ENCODE peak calls at places on chromosomes 16 and 17, in seven cellular contexts. T is cardiac muscle cell, D is tibial nerve, U is heart right ventricle, I is SK-N-SH, L is thoracic aorta, H is DND-41. V is an unnamed sample.
A peak's percentile ranks its signal among the peaks of the same experiment; 100 is the strongest.

GRCh38 chr17:18996458-18996857 is 8.1 kb downstream of the FAM83G start:
- DNase-seq in D (no peak), I (no peak), U (no peak), L (no peak), T (no peak), H (no peak), V (no peak)

GRCh38 chr17:58529275-58529674 is 14.8 kb upstream of the MTMR4 start:
- DNase-seq in U (no peak), L (no peak), D (no peak), H (no peak), I (no peak), T (no peak), V (no peak)

GRCh38 chr16:87255866-87256265 is 61.3 kb downstream of the C16orf95 start:
- DNase-seq in L (no peak), D (no peak), I (no peak), H (no peak), T (no peak), U (no peak), V (no peak)

GRCh38 chr16:81315271-81316175 is 761 bp downstream of the GAN start:
- DNase-seq in L (peak; percentile 9), D (no peak), T (peak; percentile 62), U (peak; percentile 53), I (peak; percentile 78), H (peak; percentile 32), V (peak; percentile 54)

GRCh38 chr17:65914784-65915342 is 277.1 kb downstream of the CEP112 start:
- DNase-seq in T (no peak), L (no peak), I (no peak), U (no peak), D (no peak), H (no peak), V (no peak)

GRCh38 chr16:83992624-83993023 is 24.6 kb downstream of the NECAB2 start:
- DNase-seq in T (no peak), H (no peak), I (no peak), D (no peak), U (no peak), L (no peak), V (peak; percentile 27)

GRCh38 chr16:13895516-13895915 is 24.4 kb upstream of the ERCC4 start:
- DNase-seq in U (no peak), I (no peak), H (no peak), D (no peak), T (no peak), L (no peak), V (no peak)

GRCh38 chr17:60554377-60554788 is 28.3 kb upstream of the APPBP2 start:
- DNase-seq in D (no peak), T (no peak), H (no peak), I (no peak), U (no peak), L (no peak), V (no peak)

GRCh38 chr16:88455610-88456355 is 2.7 kb downstream of the ZFPM1 start:
- DNase-seq in T (no peak), D (no peak), I (peak; percentile 63), U (no peak), L (no peak), H (peak; percentile 75), V (no peak)

GRCh38 chr16:65884018-65884417 is 482.5 kb upstream of the CDH5 start:
- DNase-seq in L (no peak), D (no peak), T (no peak), I (no peak), H (no peak), U (no peak), V (no peak)

GRCh38 chr16:66471696-66472393 is 44.8 kb downstream of the BEAN1 start:
- DNase-seq in L (no peak), U (no peak), T (no peak), H (no peak), I (no peak), D (no peak), V (no peak)

GRCh38 chr17:28065706-28066105 is 23.2 kb downstream of the NLK start:
- DNase-seq in U (no peak), I (no peak), T (no peak), L (no peak), D (no peak), H (no peak), V (no peak)

GRCh38 chr16:88769617-88770458 is 15.2 kb downstream of the PIEZO1 start:
- DNase-seq in T (peak; percentile 84), U (no peak), D (no peak), L (no peak), H (peak; percentile 31), I (peak; percentile 76), V (peak; percentile 36)

GRCh38 chr17:4607773-4608187 is 23.5 kb downstream of the SMTNL2 start:
- DNase-seq in D (peak; percentile 30), H (no peak), I (no peak), T (peak; percentile 67), L (no peak), U (peak; percentile 68), V (peak; percentile 70)

GRCh38 chr17:69245617-69246016 is 17.0 kb upstream of the ABCA10 start:
- DNase-seq in L (no peak), U (no peak), T (no peak), I (no peak), D (no peak), H (no peak), V (no peak)

GRCh38 chr16:23905027-23905426 is 69.2 kb downstream of the PRKCB start:
- DNase-seq in I (no peak), U (peak; percentile 33), D (no peak), L (no peak), T (peak; percentile 84), H (no peak), V (peak; percentile 50)

GRCh38 chr16:48734220-48734619 is 124.2 kb upstream of the N4BP1 start:
- DNase-seq in U (no peak), T (no peak), I (no peak), L (no peak), D (no peak), H (no peak), V (no peak)

GRCh38 chr16:84810518-84811273 is 9.1 kb upstream of the CRISPLD2 start:
- DNase-seq in T (no peak), L (no peak), I (no peak), H (peak; percentile 75), D (peak; percentile 48), U (no peak), V (peak; percentile 62)

GRCh38 chr16:23857901-23858300 is 22.1 kb downstream of the PRKCB start:
- DNase-seq in T (no peak), U (no peak), D (no peak), I (no peak), L (no peak), H (no peak), V (no peak)

GRCh38 chr17:50264263-50265113 is 9.8 kb upstream of the TMEM92 start:
- DNase-seq in I (peak; percentile 67), U (no peak), T (peak; percentile 35), D (no peak), L (no peak), H (peak; percentile 13), V (peak; percentile 72)

GRCh38 chr17:50266384-50267073 is 7.7 kb upstream of the TMEM92 start:
- DNase-seq in H (no peak), T (no peak), D (peak; percentile 61), I (peak; percentile 82), U (peak; percentile 35), L (no peak), V (peak; percentile 80)

GRCh38 chr17:50265690-50266306 is 8.5 kb upstream of the TMEM92 start:
- DNase-seq in I (peak; percentile 55), H (no peak), L (no peak), D (no peak), T (no peak), U (no peak), V (peak; percentile 16)

GRCh38 chr17:50263293-50264262 is 10.7 kb upstream of the TMEM92 start:
- DNase-seq in T (no peak), I (peak; percentile 46), U (no peak), H (no peak), D (no peak), L (no peak), V (peak; percentile 37)

DNA sequence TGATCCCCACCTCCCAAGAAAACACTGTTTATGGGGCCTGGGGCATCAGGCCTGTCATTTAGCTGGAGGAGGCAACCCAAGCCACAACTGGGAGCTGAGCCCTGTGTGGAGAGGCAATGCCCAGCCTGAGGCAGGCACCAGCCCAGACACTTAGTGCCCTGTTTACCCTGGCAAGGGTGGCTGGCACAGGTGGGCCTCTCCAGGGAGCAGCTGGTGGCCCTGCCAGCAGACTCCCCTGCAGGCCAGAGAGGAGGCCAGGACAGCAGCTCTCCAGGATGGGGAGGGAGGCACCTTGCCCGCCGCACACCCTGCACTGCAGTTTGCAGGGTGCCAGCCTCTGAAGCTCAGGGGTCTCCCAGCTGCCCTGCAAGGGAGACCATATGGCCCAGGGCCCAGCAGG is 9.1 kb upstream of the TMEM92 start:
- DNase-seq in H (no peak), L (no peak), I (peak; percentile 49), D (no peak), U (no peak), T (no peak), V (peak; percentile 15)
- H3K4me1 ChIP-seq in H (no peaks in the 10 kb centered on the region), L (peaks cover 68% of the 10 kb centered on the region), I (peaks cover 46% of the 10 kb centered on the region), D (peaks cover 21% of the 10 kb centered on the region), U (peaks cover 37% of the 10 kb centered on the region), T (peaks cover 43% of the 10 kb centered on the region), V (peaks cover 51% of the 10 kb centered on the region)

GRCh38 chr17:70610161-70610560 is 440.8 kb downstream of the KCNJ2 start:
- DNase-seq in I (no peak), D (no peak), L (no peak), U (no peak), H (no peak), T (no peak), V (no peak)
- H3K4me3 ChIP-seq in I (no peak overlapping the region), D (no peak overlapping the region), L (no peak overlapping the region), U (no peak overlapping the region), H (no peak overlapping the region), T (no peak overlapping the region), V (no peak overlapping the region)

DNA sequence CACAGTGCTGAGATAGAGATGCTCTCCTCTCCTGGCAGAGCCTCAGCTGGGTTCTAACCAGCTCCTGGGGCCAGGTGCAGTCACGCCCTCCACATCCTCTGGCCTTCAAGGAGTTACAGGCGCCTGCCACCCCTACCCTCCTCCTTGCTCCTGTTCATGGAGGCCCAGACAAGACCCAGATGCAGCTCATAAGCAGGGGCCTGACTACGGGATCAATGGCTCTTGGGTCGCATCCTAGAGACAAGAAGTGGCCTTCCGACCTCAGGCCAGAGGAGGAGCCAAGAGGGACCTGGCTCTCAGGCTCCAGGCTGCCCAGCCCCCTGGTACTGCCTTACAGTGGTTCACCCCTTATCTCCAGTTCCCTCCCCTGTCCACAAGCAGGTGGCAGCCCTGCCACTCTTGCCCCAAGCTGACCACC is 23.0 kb downstream of the ARHGAP27 start:
- DNase-seq in H (peak; percentile 49), D (no peak), T (no peak), I (no peak), L (no peak), U (no peak), V (no peak)
- TF ChIP-seq CTCF in H (peak; percentile 16), D (no peak), T (no peak), I (no peak), L (no peak), U (no peak), V (no peak)

DNA sequence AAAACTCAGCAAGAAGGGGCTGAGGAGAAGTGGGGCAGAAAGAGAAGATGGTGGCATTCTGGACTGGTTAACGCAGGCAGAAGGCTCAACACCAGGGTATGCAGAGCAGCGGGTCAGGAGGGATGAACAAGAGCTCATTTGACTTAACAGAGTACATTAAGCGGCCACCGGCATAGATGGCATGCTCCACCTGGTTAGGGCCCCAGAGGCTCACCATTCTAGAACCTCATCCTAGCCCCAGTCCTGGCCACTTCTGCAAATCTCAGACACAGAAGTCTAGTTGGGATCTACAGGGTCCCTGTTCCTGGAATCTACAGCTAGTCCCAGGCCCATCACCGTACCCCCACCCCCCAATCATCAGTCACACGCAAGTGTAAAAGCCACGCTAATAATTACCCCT is 1.7 kb upstream of the MYO1C start:
- DNase-seq in T (no peak), I (no peak), U (no peak), L (no peak), H (no peak), D (no peak), V (no peak)
- H3K4me1 ChIP-seq in T (peaks cover 3% of the 10 kb centered on the region), I (peaks cover 23% of the 10 kb centered on the region), U (peaks cover 85% of the 10 kb centered on the region), L (peaks cover 65% of the 10 kb centered on the region), H (peaks cover 18% of the 10 kb centered on the region), D (peaks cover 39% of the 10 kb centered on the region), V (no peaks in the 10 kb centered on the region)